ENCODE peak calls at places on chromosomes 2 and 18, in ten cellular contexts. X is breast epithelium, N is right lobe of liver, S is erythroblast, J is adrenal gland, D is H1, U is GM12878, P is IMR-90, I is ovary, O is heart left ventricle. R is an unnamed sample.

GRCh38 chr18:3115430-3116025 is 102.6 kb upstream of the LPIN2 start:
- DNase-seq in X (no peak), N (peak; percentile 57), S (no peak), J (no peak), D (no peak), U (no peak), P (no peak), I (no peak), O (no peak), R (no peak)

GRCh38 chr2:28538134-28538533 is 42.3 kb downstream of the PLB1 start:
- DNase-seq in X (no peak), N (no peak), S (no peak), J (no peak), D (no peak), U (no peak), P (no peak), I (no peak), O (no peak), R (no peak)

GRCh38 chr18:21851327-21851961 is 110.9 kb downstream of the MIB1 start:
- DNase-seq in X (no peak), N (no peak), S (peak; percentile 46), J (no peak), D (no peak), U (no peak), P (peak; percentile 11), I (no peak), O (no peak), R (no peak)

GRCh38 chr2:238105506-238106338 is 5.6 kb downstream of the ESPNL start:
- DNase-seq in X (no peak), N (peak; percentile 41), S (no peak), J (no peak), D (no peak), U (no peak), P (no peak), I (peak; percentile 24), O (peak; percentile 4), R (peak; percentile 70)

GRCh38 chr18:78875268-78875997 is 104.2 kb upstream of the SALL3 start:
- DNase-seq in X (no peak), N (no peak), S (peak; percentile 68), J (peak; percentile 48), D (peak; percentile 73), U (no peak), P (no peak), I (no peak), O (no peak), R (no peak)

GRCh38 chr18:58960946-58961722 is 96.5 kb downstream of the ZNF532 start:
- DNase-seq in X (no peak), N (no peak), S (no peak), J (no peak), D (no peak), U (no peak), P (no peak), I (no peak), O (no peak), R (no peak)

GRCh38 chr2:234521536-234521935 is 24.7 kb upstream of the ARL4C start:
- DNase-seq in X (no peak), N (no peak), S (no peak), J (no peak), D (no peak), U (no peak), P (no peak), I (no peak), O (no peak), R (no peak)

GRCh38 chr2:61626827-61627226 is 88.7 kb upstream of the XPO1 start:
- DNase-seq in X (no peak), N (no peak), S (no peak), J (no peak), D (no peak), U (no peak), P (no peak), I (no peak), O (no peak), R (no peak)

GRCh38 chr2:202378001-202378400 is 1.9 kb downstream of the BMPR2 start:
- DNase-seq in X (no peak), N (no peak), S (peak; percentile 31), J (no peak), D (no peak), U (no peak), P (no peak), I (no peak), O (no peak), R (no peak)

GRCh38 chr2:202377308-202377736 is 1.2 kb downstream of the BMPR2 start:
- DNase-seq in X (no peak), N (peak; percentile 69), S (peak; percentile 63), J (peak; percentile 58), D (peak; percentile 61), U (no peak), P (peak; percentile 30), I (peak; percentile 62), O (peak; percentile 46), R (peak; percentile 69)

GRCh38 chr2:202375006-202375610 is 1.0 kb upstream of the BMPR2 start:
- DNase-seq in X (peak; percentile 58), N (peak; percentile 61), S (peak; percentile 58), J (peak; percentile 73), D (peak; percentile 74), U (no peak), P (peak; percentile 78), I (peak; percentile 84), O (peak; percentile 84), R (peak; percentile 85)

GRCh38 chr2:202376460-202377307 is 557 bp downstream of the BMPR2 start:
- DNase-seq in X (peak; percentile 35), N (peak; percentile 63), S (peak; percentile 70), J (peak; percentile 61), D (peak; percentile 70), U (no peak), P (peak; percentile 41), I (peak; percentile 72), O (peak; percentile 58), R (peak; percentile 71)

GRCh38 chr2:202375611-202376408 is at the start of gene BMPR2:
- DNase-seq in X (peak; percentile 87), N (peak; percentile 92), S (peak; percentile 94), J (peak; percentile 92), D (peak; percentile 92), U (no peak), P (peak; percentile 81), I (peak; percentile 93), O (peak; percentile 91), R (peak; percentile 86)
- TF ChIP-seq POLR2A in X (peak; percentile 57), N (peak; percentile 79), S (peak; percentile 69), J (peak; percentile 83), D (peak; percentile 64), U (peak; percentile 91), P (peak; percentile 94), I (peak; percentile 88), O (no peak), R (no peak)

GRCh38 chr2:201118957-201119848 is 3.2 kb downstream of the CFLAR start:
- DNase-seq in X (no peak), N (no peak), S (peak; percentile 87), J (no peak), D (no peak), U (no peak), P (peak; percentile 52), I (no peak), O (no peak), R (no peak)
- TF ChIP-seq POLR2A in X (no peak), N (no peak), S (peak; percentile 12), J (no peak), D (no peak), U (no peak), P (no peak), I (no peak), O (no peak), R (no peak)

DNA sequence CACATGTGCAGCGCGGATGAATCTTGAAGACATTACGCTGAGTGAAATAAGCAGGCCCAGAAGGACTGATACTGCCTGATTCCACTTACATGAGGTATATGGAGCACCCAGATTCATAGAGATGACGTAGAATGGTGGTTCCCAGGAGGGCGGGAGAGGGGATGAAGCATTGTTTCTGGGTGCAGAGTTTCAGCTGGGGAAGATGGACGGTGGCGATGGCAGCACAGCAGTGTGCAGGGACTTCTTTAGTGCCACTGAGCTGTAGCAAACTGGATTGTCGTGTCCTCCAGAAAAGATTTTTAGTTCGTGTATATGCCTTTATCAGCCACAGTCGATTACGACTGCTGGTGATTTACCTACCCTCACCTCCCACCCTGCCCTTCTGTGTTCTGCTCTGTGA is 30.5 kb downstream of the RAB12 start:
- DNase-seq in X (no peak), N (no peak), S (no peak), J (no peak), D (no peak), U (no peak), P (no peak), I (no peak), O (no peak), R (no peak)
- TF ChIP-seq POLR2A in X (no peak), N (no peak), S (no peak), J (no peak), D (no peak), U (no peak), P (no peak), I (no peak), O (no peak), R (no peak)

GRCh38 chr18:24429188-24429587 is 2.7 kb downstream of the IMPACT start:
- DNase-seq in X (no peak), N (no peak), S (no peak), J (no peak), D (no peak), U (no peak), P (no peak), I (no peak), O (no peak), R (no peak)

GRCh38 chr18:24427484-24427883 is 1.0 kb downstream of the IMPACT start:
- DNase-seq in X (no peak), N (no peak), S (peak; percentile 46), J (no peak), D (no peak), U (no peak), P (peak; percentile 19), I (no peak), O (no peak), R (no peak)

GRCh38 chr18:24428709-24429108 is 2.2 kb downstream of the IMPACT start:
- DNase-seq in X (no peak), N (no peak), S (no peak), J (no peak), D (no peak), U (no peak), P (no peak), I (no peak), O (no peak), R (no peak)

GRCh38 chr18:24426073-24426397 is 435 bp upstream of the IMPACT start:
- DNase-seq in X (no peak), N (no peak), S (no peak), J (no peak), D (no peak), U (no peak), P (no peak), I (no peak), O (no peak), R (no peak)

DNA sequence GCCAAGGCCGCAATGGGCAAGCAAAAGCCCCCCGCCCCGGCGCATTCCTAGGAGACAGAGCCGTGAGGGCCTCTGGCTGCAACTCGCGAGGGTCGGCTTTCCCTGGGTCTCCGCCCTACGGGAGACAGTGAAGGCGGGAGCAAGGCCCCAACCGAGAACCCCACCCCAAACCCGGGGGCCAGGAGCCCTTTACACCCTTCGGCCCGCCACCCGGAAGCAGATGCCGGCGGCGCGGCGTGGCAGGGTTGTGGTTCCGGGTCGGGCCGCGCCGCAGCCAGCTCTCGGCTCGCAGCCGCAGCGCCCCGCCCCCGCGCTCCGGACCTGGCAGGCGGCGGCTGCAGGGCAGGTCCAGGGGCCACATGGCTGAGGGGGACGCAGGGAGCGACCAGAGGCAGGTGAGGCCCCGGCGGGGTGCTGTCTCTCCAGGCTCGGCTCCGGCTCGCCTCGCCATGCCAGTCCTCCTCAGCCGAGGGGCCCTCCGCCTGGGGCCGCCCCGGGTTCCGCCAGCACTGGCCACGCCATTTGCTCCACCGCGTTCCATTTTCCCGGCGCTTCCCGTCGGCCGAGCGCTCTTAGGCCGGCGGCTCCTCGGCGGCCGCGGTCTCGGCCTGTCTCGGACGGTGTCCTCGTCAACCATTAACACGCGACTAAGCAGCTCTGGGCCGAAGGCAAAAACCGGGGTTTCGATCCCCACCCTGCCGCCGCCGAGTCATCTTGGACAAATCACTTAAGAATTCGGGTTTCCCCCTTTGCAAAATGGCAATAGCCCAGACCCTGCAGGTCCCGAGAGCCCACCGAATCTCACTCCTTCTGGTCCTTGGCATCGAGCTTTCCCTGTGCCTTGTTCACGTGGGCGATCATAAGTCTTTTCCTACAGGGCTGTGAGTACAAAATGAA is at the start of gene IMPACT:
- DNase-seq in X (peak; percentile 62), N (peak; percentile 86), S (peak; percentile 94), J (peak; percentile 87), D (peak; percentile 95), U (no peak), P (peak; percentile 72), I (peak; percentile 91), O (peak; percentile 88), R (peak; percentile 77)
- TF ChIP-seq POLR2A in X (no peak), N (peak; percentile 79), S (peak; percentile 76), J (peak; percentile 45), D (peak; percentile 73), U (peak; percentile 66), P (peak; percentile 62), I (peak; percentile 32), O (no peak), R (no peak)

R was measured in suprapubic skin.